ENCODE peak calls at places on chromosomes 11 and 22, in four cellular contexts. Z, V, A and E are unnamed samples.

GRCh38 chr22:46083383-46084350 is 66.7 kb upstream of the PPARA start:
- DNase-seq in Z (no peak), V (no peak), A (no peak), E (no peak)

GRCh38 chr11:69792611-69793010 is 17.5 kb upstream of the FGF4 start:
- DNase-seq in Z (no peak), V (no peak), A (no peak), E (no peak)

GRCh38 chr11:108912587-108912986 is 247.7 kb downstream of the DDX10 start:
- DNase-seq in Z (no peak), V (no peak), A (no peak), E (peak; percentile 18)

GRCh38 chr11:11976476-11977187 is 31.8 kb downstream of the DKK3 start:
- DNase-seq in Z (no peak), V (no peak), A (no peak), E (no peak)

GRCh38 chr11:9320047-9320446 is 5.7 kb upstream of the TMEM41B start:
- DNase-seq in Z (no peak), V (no peak), A (no peak), E (no peak)

GRCh38 chr11:119691701-119692546 is 37.1 kb downstream of the NECTIN1 start:
- DNase-seq in Z (no peak), V (no peak), A (no peak), E (no peak)

GRCh38 chr11:6523253-6523652 is 26.2 kb downstream of the DNHD1 start:
- DNase-seq in Z (no peak), V (no peak), A (no peak), E (no peak)

GRCh38 chr22:20783844-20784723 is 10.2 kb downstream of the SERPIND1 start:
- DNase-seq in Z (peak; percentile 28), V (peak; percentile 98), A (no peak), E (peak; percentile 70)

GRCh38 chr11:16001899-16002426 is 354.4 kb downstream of the SOX6 start:
- DNase-seq in Z (no peak), V (no peak), A (no peak), E (peak; percentile 92)

GRCh38 chr11:75263944-75264349 is 23.4 kb downstream of the TPBGL start:
- DNase-seq in Z (no peak), V (no peak), A (no peak), E (no peak)

GRCh38 chr22:50621948-50622722 is 5.8 kb downstream of the ARSA start:
- DNase-seq in Z (peak; percentile 15), V (no peak), A (no peak), E (no peak)

GRCh38 chr11:73379189-73379880 is 3.1 kb downstream of the RELT start:
- DNase-seq in Z (no peak), V (peak; percentile 19), A (no peak), E (no peak)

GRCh38 chr11:1407668-1408067 is 17.9 kb downstream of the BRSK2 start:
- DNase-seq in Z (no peak), V (no peak), A (no peak), E (no peak)

GRCh38 chr11:34154059-34154875 is 48.8 kb downstream of the NAT10 start:
- DNase-seq in Z (peak; percentile 42), V (no peak), A (no peak), E (no peak)

GRCh38 chr11:68541983-68542382 is 81.4 kb downstream of the PPP6R3 start:
- DNase-seq in Z (no peak), V (peak; percentile 19), A (no peak), E (peak; percentile 7)

GRCh38 chr11:101030692-101031091 is 98.9 kb downstream of the PGR start:
- DNase-seq in Z (no peak), V (no peak), A (no peak), E (no peak)

GRCh38 chr11:78926633-78927347 is 352.1 kb upstream of the NARS2 start:
- DNase-seq in Z (no peak), V (no peak), A (no peak), E (no peak)

GRCh38 chr11:19728436-19728835 is 15.8 kb downstream of the NAV2 start:
- DNase-seq in Z (no peak), V (no peak), A (no peak), E (no peak)

GRCh38 chr22:49632199-49633009 is 195.3 kb downstream of the BRD1 start:
- DNase-seq in Z (no peak), V (no peak), A (peak; percentile 39), E (peak; percentile 27)

GRCh38 chr11:10109836-10110235 is 184.2 kb downstream of the SBF2 start:
- DNase-seq in Z (no peak), V (no peak), A (no peak), E (no peak)

GRCh38 chr11:72813740-72814138 is 472 bp upstream of the ATG16L2 start:
- DNase-seq in Z (no peak), V (peak; percentile 80), A (no peak), E (peak; percentile 65)

GRCh38 chr11:79546366-79546765 is 105.5 kb upstream of the TENM4 start:
- DNase-seq in Z (no peak), V (no peak), A (no peak), E (no peak)

GRCh38 chr22:28360846-28361424 is 318.7 kb downstream of the TTC28 start:
- DNase-seq in Z (no peak), V (no peak), A (no peak), E (no peak)

GRCh38 chr22:45991108-45991507 is 14.1 kb upstream of the WNT7B start:
- DNase-seq in Z (no peak), V (no peak), A (no peak), E (no peak)

GRCh38 chr11:40306938-40307548 is 1152.4 kb downstream of the LRRC4C start:
- DNase-seq in Z (no peak), V (peak; percentile 28), A (no peak), E (peak; percentile 10)

GRCh38 chr11:128391809-128392208 is 195.5 kb downstream of the ETS1 start:
- DNase-seq in Z (no peak), V (no peak), A (no peak), E (no peak)

GRCh38 chr11:93652161-93652597 is 9.3 kb upstream of the CEP295 start:
- DNase-seq in Z (no peak), V (peak; percentile 36), A (no peak), E (peak; percentile 17)

GRCh38 chr22:19661156-19661555 is 53.1 kb upstream of the SEPTIN5 start:
- DNase-seq in Z (no peak), V (peak; percentile 30), A (no peak), E (no peak)

GRCh38 chr11:400241-400729 is 6.3 kb downstream of the PKP3 start:
- DNase-seq in Z (no peak), V (no peak), A (no peak), E (no peak)

GRCh38 chr11:57649826-57650738 is at the start of gene YPEL4:
- DNase-seq in Z (no peak), V (peak; percentile 83), A (no peak), E (no peak)

GRCh38 chr11:98568011-98568410 is 452.7 kb upstream of the CNTN5 start:
- DNase-seq in Z (no peak), V (no peak), A (no peak), E (no peak)

GRCh38 chr11:12377106-12377823 is at the start of gene PARVA:
- DNase-seq in Z (no peak), V (no peak), A (peak; percentile 50), E (peak; percentile 50)

GRCh38 chr11:10314199-10315072 is 9.6 kb downstream of the ADM start:
- DNase-seq in Z (peak; percentile 66), V (no peak), A (no peak), E (peak; percentile 63)

GRCh38 chr11:95993438-95994339 is 69.8 kb upstream of the MTMR2 start:
- DNase-seq in Z (no peak), V (no peak), A (no peak), E (no peak)

GRCh38 chr11:19079643-19080440 is 19.3 kb upstream of the MRGPRX2 start:
- DNase-seq in Z (no peak), V (no peak), A (no peak), E (no peak)

GRCh38 chr11:2562181-2562581 is 117.4 kb downstream of the KCNQ1 start:
- DNase-seq in Z (no peak), V (no peak), A (no peak), E (peak; percentile 76)

GRCh38 chr11:69635804-69636511 is 5.0 kb upstream of the CCND1 start:
- DNase-seq in Z (no peak), V (no peak), A (no peak), E (no peak)

GRCh38 chr11:79503028-79503427 is 62.2 kb upstream of the TENM4 start:
- DNase-seq in Z (no peak), V (no peak), A (no peak), E (no peak)

GRCh38 chr11:2263012-2263565 is 7.3 kb downstream of the ASCL2 start:
- DNase-seq in Z (no peak), V (no peak), A (no peak), E (no peak)

GRCh38 chr22:47106806-47107205 is 344.4 kb downstream of the TBC1D22A start:
- DNase-seq in Z (no peak), V (no peak), A (no peak), E (no peak)
- TF ChIP-seq JUND in Z (no peak), V (no peak), A (no peak), E (no peak)

DNA sequence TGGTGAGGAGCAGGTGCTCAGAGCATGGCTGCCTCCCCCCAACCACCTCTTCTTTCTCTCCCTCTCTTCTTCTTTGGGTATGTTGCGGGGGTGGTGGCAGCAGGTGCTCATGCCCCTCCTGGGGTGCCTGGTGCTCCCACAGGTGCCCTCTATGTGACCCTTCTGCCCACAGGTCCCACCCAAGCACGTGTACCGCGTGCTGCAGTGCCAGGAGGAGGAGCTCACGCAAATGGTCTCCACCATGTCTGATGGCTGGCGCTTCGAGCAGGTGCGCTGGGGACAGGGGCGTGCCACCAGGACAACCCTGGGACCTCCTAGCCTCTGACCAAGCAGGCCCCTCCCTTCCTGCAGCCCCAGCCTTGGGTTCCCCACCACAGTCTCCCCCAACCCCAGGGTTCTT is 5.7 kb downstream of the KCTD17 start:
- DNase-seq in Z (no peak), V (no peak), A (no peak), E (no peak)
- TF ChIP-seq BRCA1 in Z (no peak), V (no peak), A (no peak), E (no peak)

GRCh38 chr11:77191429-77191822 is 63.4 kb downstream of the MYO7A start:
- DNase-seq in Z (no peak), V (peak; percentile 74), A (no peak), E (no peak)

GRCh38 chr11:77193167-77193566 is 65.1 kb downstream of the MYO7A start:
- DNase-seq in Z (no peak), V (no peak), A (no peak), E (no peak)

GRCh38 chr11:77190331-77191075 is 62.5 kb downstream of the MYO7A start:
- DNase-seq in Z (no peak), V (peak; percentile 28), A (no peak), E (no peak)

GRCh38 chr11:77193915-77194830 is 66.1 kb downstream of the MYO7A start:
- DNase-seq in Z (no peak), V (no peak), A (no peak), E (no peak)

DNA sequence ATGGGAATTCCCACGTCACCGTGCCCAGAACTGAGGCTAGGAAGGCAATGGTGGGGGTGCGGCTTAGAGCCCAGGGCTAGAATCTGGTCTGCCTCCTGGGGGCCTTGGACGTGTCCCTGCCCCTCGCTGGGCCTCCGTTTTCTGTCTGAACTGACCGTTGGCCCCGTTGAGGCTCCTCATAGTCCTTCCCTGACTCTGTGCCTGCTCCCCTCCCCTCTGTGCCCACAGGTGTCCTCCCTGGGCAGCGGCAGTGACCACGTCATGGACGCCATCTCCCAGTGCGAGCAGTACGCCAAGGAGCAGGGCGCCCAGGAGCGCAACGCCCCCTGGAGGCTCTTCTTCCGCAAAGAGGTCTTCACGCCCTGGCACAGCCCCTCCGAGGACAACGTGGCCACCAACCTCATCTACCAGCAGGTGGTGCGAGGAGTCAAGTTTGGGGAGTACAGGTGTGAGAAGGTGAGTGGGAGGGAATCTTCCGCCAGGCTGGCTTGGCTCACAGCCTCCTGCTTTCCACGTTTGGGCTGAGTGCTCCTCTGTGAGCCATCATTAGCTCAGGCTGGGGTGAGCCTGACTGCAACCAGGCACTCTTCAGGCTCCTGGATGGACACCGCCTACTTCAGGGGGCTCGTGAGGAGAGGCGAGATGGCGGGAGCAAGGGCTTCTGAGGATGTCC is 63.9 kb downstream of the MYO7A start:
- DNase-seq in Z (no peak), V (peak; percentile 88), A (peak; percentile 88), E (peak; percentile 41)
- TF ChIP-seq JUND in Z (no peak), V (peak; percentile 28), A (peak; percentile 58), E (no peak)

GRCh38 chr11:65109231-65110198 is 2.2 kb upstream of the TM7SF2 start:
- DNase-seq in Z (no peak), V (no peak), A (no peak), E (no peak)
- TF ChIP-seq BRCA1 in Z (no peak), V (no peak), A (no peak), E (no peak)